ENCODE peak calls at places on chromosomes 1 and 21, in five cellular contexts. X is SK-N-SH, Y is PC-3, R is Karpas-422, I is OCI-LY7. P is an unnamed sample.
A peak's percentile ranks its signal among the peaks of the same experiment; 100 is the strongest.

GRCh38 chr1:201140235-201140940 is 13.4 kb upstream of the ASCL5 start:
- DNase-seq in X (no peak), Y (no peak), R (no peak), I (no peak), P (no peak)

GRCh38 chr1:180144659-180145357 is 9.9 kb upstream of the QSOX1 start:
- DNase-seq in X (no peak), Y (no peak), R (no peak), I (no peak), P (no peak)

GRCh38 chr1:23278717-23279116 is 61.4 kb upstream of the HTR1D start:
- DNase-seq in X (no peak), Y (peak; percentile 82), R (no peak), I (no peak), P (no peak)

GRCh38 chr1:179953974-179954493 is 576 bp upstream of the CEP350 start:
- DNase-seq in X (peak; percentile 37), Y (no peak), R (peak; percentile 80), I (peak; percentile 71), P (peak; percentile 70)

GRCh38 chr1:54253480-54253879 is 53.5 kb downstream of the MRPL37 start:
- DNase-seq in X (no peak), Y (peak; percentile 92), R (no peak), I (no peak), P (no peak)

GRCh38 chr1:111988743-111989453 is 570 bp downstream of the KCND3 start:
- DNase-seq in X (peak; percentile 54), Y (no peak), R (no peak), I (no peak), P (no peak)

GRCh38 chr1:30758785-30759380 is 1.3 kb upstream of the LAPTM5 start:
- DNase-seq in X (no peak), Y (peak; percentile 11), R (peak; percentile 76), I (peak; percentile 63), P (peak; percentile 68)

GRCh38 chr1:107276247-107276646 is 135.4 kb downstream of the NTNG1 start:
- DNase-seq in X (no peak), Y (no peak), R (no peak), I (no peak), P (no peak)

GRCh38 chr1:156752843-156753486 is 1.5 kb upstream of the HDGF start:
- DNase-seq in X (no peak), Y (no peak), R (peak; percentile 52), I (peak; percentile 32), P (no peak)

GRCh38 chr1:175481126-175482071 is 262.0 kb downstream of the TNR start:
- DNase-seq in X (no peak), Y (peak; percentile 38), R (peak; percentile 59), I (peak; percentile 43), P (peak; percentile 54)

GRCh38 chr1:221663321-221663720 is 78.6 kb downstream of the DUSP10 start:
- DNase-seq in X (no peak), Y (no peak), R (no peak), I (no peak), P (no peak)

DNA sequence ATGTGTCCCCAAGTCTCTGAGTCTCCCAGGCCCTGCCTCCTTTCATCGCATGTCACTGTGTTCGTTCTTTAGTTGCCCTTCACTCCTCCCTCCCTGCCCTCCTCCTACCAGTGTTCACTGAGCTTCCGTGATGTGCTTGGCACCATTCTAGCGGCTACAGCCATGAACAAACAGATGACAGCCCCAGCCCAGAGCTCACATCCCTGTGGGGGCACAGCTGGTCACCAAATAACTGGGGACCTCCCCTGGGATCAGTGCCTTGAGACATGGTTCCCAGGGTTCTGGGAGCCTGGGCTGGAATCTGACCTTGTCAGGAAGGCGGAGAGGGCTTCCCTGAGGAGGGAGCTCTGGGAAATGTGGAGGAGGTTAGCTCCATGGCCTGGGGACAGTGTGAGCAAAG is 320.7 kb downstream of the PTPRU start:
- DNase-seq in X (no peak), Y (no peak), R (no peak), I (no peak), P (no peak)
- H3K27ac ChIP-seq in X (no peak overlapping the region), Y (no peak overlapping the region), R (no peak overlapping the region), I (no peak overlapping the region), P (no peak overlapping the region)

GRCh38 chr1:181608951-181609350 is 125.6 kb downstream of the CACNA1E start:
- DNase-seq in X (no peak), Y (no peak), R (no peak), I (no peak), P (no peak)

GRCh38 chr1:181603735-181604410 is 120.6 kb downstream of the CACNA1E start:
- DNase-seq in X (no peak), Y (no peak), R (no peak), I (no peak), P (no peak)

GRCh38 chr1:181608386-181608785 is 125.1 kb downstream of the CACNA1E start:
- DNase-seq in X (no peak), Y (no peak), R (no peak), I (no peak), P (no peak)

GRCh38 chr1:181604482-181604881 is 121.2 kb downstream of the CACNA1E start:
- DNase-seq in X (no peak), Y (no peak), R (no peak), I (no peak), P (no peak)

DNA sequence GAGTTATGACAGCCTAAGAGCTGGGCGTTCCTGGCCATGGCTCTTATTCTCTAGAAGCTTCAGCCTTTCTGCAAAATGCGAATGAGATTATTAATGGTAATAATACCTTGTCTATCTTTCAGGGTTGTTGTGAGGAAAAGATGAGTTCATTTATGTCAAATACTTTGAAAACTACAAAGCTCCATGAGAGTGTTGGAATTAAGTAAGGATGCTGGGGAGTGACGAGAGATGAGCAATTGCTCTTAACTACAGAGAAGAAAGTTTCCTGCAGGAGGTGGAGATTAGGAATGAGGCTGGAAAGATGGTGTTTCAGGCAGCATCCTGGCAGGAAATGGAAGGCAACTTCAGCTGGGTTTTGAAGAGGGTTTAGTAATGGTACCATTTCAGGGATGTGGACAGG is 124.2 kb downstream of the CACNA1E start:
- DNase-seq in X (no peak), Y (no peak), R (no peak), I (no peak), P (no peak)
- H3K9me2 ChIP-seq in X (no peaks in the 10 kb centered on the region), Y (no peaks in the 10 kb centered on the region), R (no peaks in the 10 kb centered on the region), I (no peaks in the 10 kb centered on the region), P (no peaks in the 10 kb centered on the region)

GRCh38 chr1:7646164-7646563 is 124.9 kb upstream of the VAMP3 start:
- DNase-seq in X (no peak), Y (no peak), R (no peak), I (no peak), P (no peak)

GRCh38 chr1:7648761-7649384 is 122.2 kb upstream of the VAMP3 start:
- DNase-seq in X (no peak), Y (no peak), R (no peak), I (no peak), P (no peak)

GRCh38 chr1:7644906-7645750 is 126.0 kb upstream of the VAMP3 start:
- DNase-seq in X (peak; percentile 67), Y (no peak), R (no peak), I (no peak), P (peak; percentile 30)

GRCh38 chr1:7645751-7646048 is 125.4 kb upstream of the VAMP3 start:
- DNase-seq in X (no peak), Y (no peak), R (no peak), I (no peak), P (no peak)

DNA sequence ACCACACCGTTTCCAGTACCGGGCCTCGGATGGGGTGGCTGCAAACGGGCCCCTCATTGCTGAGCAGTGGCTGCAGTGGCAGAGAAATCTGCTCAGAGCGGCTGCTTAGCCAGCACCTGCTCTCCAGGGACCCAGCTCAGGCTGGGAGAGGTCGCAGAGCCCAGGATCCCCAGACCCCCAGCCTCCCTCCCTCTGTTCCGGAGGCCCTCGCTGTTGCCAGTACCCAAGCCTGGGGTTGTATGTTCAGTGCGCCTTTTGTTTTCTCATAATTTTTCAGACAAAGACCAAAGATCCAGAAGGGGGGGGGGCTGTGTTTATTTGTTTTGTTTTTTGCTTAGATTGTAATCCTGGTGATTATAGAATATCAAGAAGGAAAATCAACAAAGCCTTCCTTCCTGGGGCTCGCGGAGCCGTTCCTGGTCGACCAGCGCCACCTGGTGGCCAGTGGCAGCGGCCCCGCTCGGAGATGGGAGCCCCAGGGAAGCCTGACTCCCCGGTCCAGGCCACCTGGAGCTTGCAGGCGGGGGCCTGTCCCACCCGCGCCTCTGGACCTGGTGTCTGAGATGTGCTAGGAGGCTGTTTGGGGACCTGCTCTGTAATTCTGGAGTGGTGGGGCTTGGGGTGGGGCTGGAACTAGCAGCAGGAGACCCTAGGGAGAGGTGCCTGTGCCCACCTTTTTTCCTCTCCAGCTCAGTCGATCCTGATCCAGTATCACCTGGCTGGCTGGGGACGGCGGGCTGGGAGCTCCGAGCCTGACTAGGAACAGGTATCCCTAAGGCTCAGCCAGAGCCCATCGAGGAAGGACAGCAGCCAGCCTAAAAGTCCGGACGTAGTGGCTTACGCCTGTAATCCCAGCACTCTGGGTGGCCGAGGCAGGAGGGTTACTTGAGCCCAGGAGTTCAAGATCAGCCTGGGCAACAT is 123.9 kb upstream of the VAMP3 start:
- DNase-seq in X (peak; percentile 94), Y (peak; percentile 70), R (peak; percentile 82), I (peak; percentile 50), P (peak; percentile 46)
- H3K4me1 ChIP-seq in X (peaks cover 39% of the 10 kb centered on the region), Y (no peaks in the 10 kb centered on the region), R (no peaks in the 10 kb centered on the region), I (no peaks in the 10 kb centered on the region), P (no peaks in the 10 kb centered on the region)

GRCh38 chr1:173507205-173507846 is 30.2 kb downstream of the PRDX6 start:
- DNase-seq in X (no peak), Y (peak; percentile 100), R (no peak), I (no peak), P (peak; percentile 15)

GRCh38 chr1:173509797-173510196 is 32.7 kb downstream of the PRDX6 start:
- DNase-seq in X (no peak), Y (no peak), R (no peak), I (no peak), P (no peak)

GRCh38 chr1:173506437-173506836 is 29.3 kb downstream of the PRDX6 start:
- DNase-seq in X (no peak), Y (peak; percentile 99), R (peak; percentile 61), I (no peak), P (peak; percentile 66)

GRCh38 chr1:173508541-173508940 is 31.4 kb downstream of the PRDX6 start:
- DNase-seq in X (no peak), Y (peak; percentile 96), R (no peak), I (no peak), P (no peak)

DNA sequence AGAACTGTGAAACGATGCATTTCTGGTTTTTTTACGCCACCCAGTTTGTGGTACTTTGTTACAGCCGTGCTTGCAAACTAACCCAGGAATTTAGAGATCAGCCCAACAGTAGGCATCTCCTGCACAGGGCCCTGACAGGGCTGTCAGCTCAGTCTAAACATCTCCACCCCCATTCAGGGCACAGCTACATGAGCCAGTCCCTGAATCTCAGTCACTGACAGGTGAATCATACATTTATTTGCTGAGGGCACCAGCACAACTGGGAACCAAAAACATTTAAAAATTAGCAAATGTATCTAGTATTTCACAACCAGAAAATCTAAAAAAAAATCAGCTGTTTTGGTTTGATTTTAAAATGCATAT is 30.7 kb downstream of the PRDX6 start:
- DNase-seq in X (no peak), Y (peak; percentile 99), R (no peak), I (no peak), P (no peak)
- H3K27ac ChIP-seq in X (no peak overlapping the region), Y (peak overlapping the region; percentile 83), R (no peak overlapping the region), I (no peak overlapping the region), P (no peak overlapping the region)

GRCh38 chr21:33673473-33673872 is 31.2 kb downstream of the ITSN1 start:
- DNase-seq in X (no peak), Y (no peak), R (no peak), I (no peak), P (no peak)
- H3K9me2 ChIP-seq in X (no peaks in the 10 kb centered on the region), Y (no peaks in the 10 kb centered on the region), R (no peaks in the 10 kb centered on the region), I (no peaks in the 10 kb centered on the region), P (no peaks in the 10 kb centered on the region)

GRCh38 chr1:57066980-57067615 is 101.3 kb upstream of the C8B start:
- DNase-seq in X (peak; percentile 41), Y (no peak), R (no peak), I (no peak), P (no peak)
- H3K4me1 ChIP-seq in X (peaks cover 14% of the 10 kb centered on the region), Y (no peaks in the 10 kb centered on the region), R (no peaks in the 10 kb centered on the region), I (no peaks in the 10 kb centered on the region), P (no peaks in the 10 kb centered on the region)

P was measured in MM.1S.